ENCODE peak calls at places on chromosome 13, in five cellular contexts. N, J, S, E and L are unnamed samples.
A peak's percentile ranks its signal among the peaks of the same experiment; 100 is the strongest.

GRCh38 chr13:77836423-77836822 is 82.2 kb downstream of the EDNRB start:
- DNase-seq in J (no peak), N (no peak), E (peak; percentile 72), S (no peak), L (no peak)

GRCh38 chr13:37365496-37365895 is 233.1 kb downstream of the POSTN start:
- DNase-seq in J (no peak), N (no peak), S (no peak), E (no peak), L (no peak)

GRCh38 chr13:110457361-110457760 is 104.2 kb downstream of the RAB20 start:
- DNase-seq in N (no peak), S (no peak), J (no peak), E (no peak), L (no peak)

GRCh38 chr13:18943273-18943672 is 238.4 kb downstream of the TUBA3C start:
- DNase-seq in E (no peak), J (no peak), S (no peak), N (no peak), L (no peak)

GRCh38 chr13:113901231-113901630 is 37.4 kb upstream of the GAS6 start:
- DNase-seq in E (peak; percentile 32), J (no peak), N (no peak), S (no peak), L (no peak)

GRCh38 chr13:98869408-98870090 is 108.3 kb downstream of the DOCK9 start:
- DNase-seq in S (no peak), J (no peak), E (peak; percentile 27), N (no peak), L (peak; percentile 48)

GRCh38 chr13:91323349-91323748 is 24.1 kb upstream of the MIR17HG start:
- DNase-seq in S (no peak), N (no peak), E (no peak), J (no peak), L (no peak)

GRCh38 chr13:45931211-45931610 is 79.7 kb upstream of the SIAH3 start:
- DNase-seq in S (no peak), N (no peak), J (no peak), E (no peak), L (no peak)

GRCh38 chr13:64591981-64592380 is 2638.2 kb downstream of the PCDH9 start:
- DNase-seq in S (peak; percentile 2), J (no peak), N (no peak), E (peak; percentile 38), L (no peak)

GRCh38 chr13:36154567-36155231 is 23.5 kb upstream of the DCLK1 start:
- DNase-seq in S (no peak), J (no peak), N (no peak), E (no peak), L (no peak)

GRCh38 chr13:43573361-43573740 is 213.4 kb downstream of the ENOX1 start:
- DNase-seq in S (no peak), J (no peak), N (peak; percentile 8), E (peak; percentile 19), L (no peak)

GRCh38 chr13:30880151-30880551 is 25.9 kb upstream of the MEDAG start:
- DNase-seq in J (no peak), N (no peak), S (peak; percentile 29), E (no peak), L (no peak)

GRCh38 chr13:19587635-19588300 is 26.4 kb upstream of the TPTE2 start:
- DNase-seq in N (no peak), S (peak; percentile 24), J (peak; percentile 48), E (peak; percentile 60), L (peak; percentile 41)

GRCh38 chr13:99859178-99860177 is 112.1 kb downstream of the ZIC5 start:
- DNase-seq in N (no peak), E (no peak), S (no peak), J (peak; percentile 61), L (peak; percentile 98)

GRCh38 chr13:43448605-43449004 is 338.2 kb downstream of the ENOX1 start:
- DNase-seq in S (no peak), E (no peak), J (no peak), N (no peak), L (peak; percentile 17)